ENCODE peak calls at places on chromosomes 12 and 14, in nine cellular contexts. T is NCI-H748 treated with DMSO at 0.1 percent for 48 hours; O is tibial artery; F is effector memory CD8-positive, alpha-beta T cell; C is GM04504; Z is tibial nerve; D is NAMALWA; B is GM19239; X is HCEC 1CT. J is an unnamed sample.

GRCh38 chr12:76030378-76031080 is 1.0 kb downstream of the PHLDA1 start:
- DNase-seq in B (no peak), O (peak), C (no peak), T (peak), F (peak), D (peak), X (peak), Z (no peak), J (peak)

GRCh38 chr12:104551313-104551931 is 94.7 kb downstream of the CHST11 start:
- DNase-seq in F (no peak), X (no peak), B (no peak), C (no peak), O (no peak), D (peak), Z (no peak), T (no peak), J (no peak)

GRCh38 chr14:55974046-55974582 is 144.1 kb upstream of the PELI2 start:
- DNase-seq in T (no peak), Z (no peak), B (no peak), O (no peak), X (no peak), D (no peak), F (no peak), C (no peak), J (no peak)

GRCh38 chr14:104603623-104604401 is 760 bp downstream of the TMEM179 start:
- DNase-seq in X (no peak), B (no peak), Z (no peak), C (no peak), D (no peak), T (peak), O (peak), F (no peak), J (peak)

GRCh38 chr12:22544038-22544979 is at the start of gene C2CD5:
- DNase-seq in X (peak), T (peak), D (peak), B (peak), C (peak), O (peak), Z (peak), F (peak), J (peak)

GRCh38 chr12:12642916-12643315 is 31.2 kb downstream of the CREBL2 start:
- DNase-seq in X (no peak), Z (no peak), B (no peak), F (no peak), C (no peak), D (no peak), T (no peak), O (no peak), J (no peak)

GRCh38 chr14:103085106-103086091 is 1.4 kb downstream of the LBHD2 start:
- DNase-seq in T (no peak), C (no peak), F (no peak), X (no peak), B (no peak), O (no peak), D (no peak), Z (no peak), J (no peak)

GRCh38 chr14:98293527-98293926 is 978.5 kb downstream of the BCL11B start:
- DNase-seq in O (no peak), X (no peak), Z (no peak), F (no peak), T (no peak), C (no peak), D (no peak), B (no peak), J (no peak)

GRCh38 chr12:6390084-6390799 is 6.3 kb downstream of the LTBR start:
- DNase-seq in D (no peak), Z (no peak), T (no peak), B (no peak), O (no peak), F (no peak), C (no peak), X (no peak), J (no peak)

GRCh38 chr14:91929700-91930099 is 17.8 kb downstream of the FBLN5 start:
- DNase-seq in F (no peak), O (no peak), X (peak), Z (no peak), T (no peak), C (no peak), D (no peak), B (no peak), J (no peak)

GRCh38 chr14:102870994-102871831 is 51.2 kb upstream of the AMN start:
- DNase-seq in C (no peak), B (no peak), X (no peak), O (no peak), F (no peak), T (no peak), Z (no peak), D (no peak), J (no peak)

GRCh38 chr12:12546314-12546772 is 16.3 kb downstream of the DUSP16 start:
- DNase-seq in T (peak), C (no peak), Z (no peak), O (no peak), D (no peak), X (peak), F (no peak), B (no peak), J (no peak)

GRCh38 chr12:67355428-67356385 is 86.5 kb downstream of the CAND1 start:
- DNase-seq in F (peak), C (peak), T (peak), D (peak), Z (no peak), O (no peak), X (peak), B (no peak), J (no peak)

GRCh38 chr12:67750528-67751183 is 102.1 kb downstream of the DYRK2 start:
- DNase-seq in Z (no peak), B (no peak), F (no peak), C (no peak), O (no peak), X (no peak), D (no peak), T (no peak), J (no peak)

GRCh38 chr12:53498235-53498630 is 1.0 kb downstream of the MAP3K12 start:
- DNase-seq in X (no peak), B (no peak), O (no peak), F (no peak), C (no peak), D (no peak), T (no peak), Z (no peak), J (no peak)

GRCh38 chr14:79251278-79251677 is 960.0 kb downstream of the DIO2 start:
- DNase-seq in C (no peak), T (no peak), D (no peak), F (no peak), Z (no peak), O (no peak), B (no peak), X (no peak), J (no peak)

GRCh38 chr12:131950182-131950913 is 606 bp downstream of the EP400 start:
- DNase-seq in F (peak), D (peak), O (peak), T (no peak), X (no peak), Z (no peak), C (no peak), B (no peak), J (peak)

GRCh38 chr14:54812661-54813060 is 90.0 kb downstream of the GCH1 start:
- DNase-seq in X (no peak), F (no peak), Z (no peak), C (no peak), B (no peak), T (no peak), O (no peak), D (no peak), J (no peak)

GRCh38 chr12:95326450-95326849 is 108.8 kb downstream of the VEZT start:
- DNase-seq in Z (no peak), F (no peak), O (no peak), C (peak), D (no peak), T (no peak), X (peak), B (no peak), J (no peak)

GRCh38 chr14:73764881-73765280 is 50.7 kb upstream of the PNMA1 start:
- DNase-seq in D (no peak), F (no peak), T (no peak), B (no peak), X (no peak), C (no peak), O (peak), Z (peak), J (no peak)

GRCh38 chr14:68199465-68200145 is 380.0 kb downstream of the RAD51B start:
- DNase-seq in T (peak), D (no peak), C (no peak), O (peak), X (no peak), B (no peak), Z (no peak), F (no peak), J (no peak)

GRCh38 chr12:34218193-34219045 is 196.1 kb downstream of the ALG10 start:
- DNase-seq in C (peak), X (peak), Z (peak), O (no peak), T (peak), F (peak), B (peak), D (peak), J (no peak)

GRCh38 chr12:16605666-16606116 is 271 bp downstream of the LMO3 start:
- DNase-seq in D (no peak), F (no peak), O (no peak), C (no peak), T (peak), B (no peak), Z (no peak), X (peak), J (peak)

GRCh38 chr12:98721204-98721702 is 76.2 kb downstream of the APAF1 start:
- DNase-seq in O (no peak), X (no peak), F (no peak), D (no peak), T (no peak), C (no peak), B (no peak), Z (no peak), J (no peak)

GRCh38 chr12:68304626-68305025 is 27.5 kb downstream of the MDM1 start:
- DNase-seq in O (no peak), D (no peak), F (no peak), X (peak), C (no peak), Z (no peak), B (no peak), T (no peak), J (no peak)

GRCh38 chr12:53124352-53124723 is 21.1 kb downstream of the SOAT2 start:
- DNase-seq in F (no peak), D (no peak), X (no peak), O (no peak), Z (no peak), C (no peak), T (no peak), B (no peak), J (no peak)

GRCh38 chr14:70468731-70469130 is 16.8 kb downstream of the ADAM21 start:
- DNase-seq in T (no peak), X (no peak), C (no peak), D (no peak), B (no peak), Z (no peak), F (no peak), O (no peak), J (no peak)

GRCh38 chr12:8032242-8033152 is at the start of gene FOXJ2:
- DNase-seq in X (peak), C (peak), Z (peak), D (peak), B (peak), F (peak), O (peak), T (no peak), J (peak)

GRCh38 chr12:51941011-51941561 is 10.4 kb upstream of the ACVR1B start:
- DNase-seq in C (no peak), X (no peak), Z (no peak), O (no peak), F (no peak), B (no peak), D (no peak), T (peak), J (no peak)

GRCh38 chr12:107225626-107226025 is 132.3 kb upstream of the CRY1 start:
- DNase-seq in B (no peak), D (no peak), T (no peak), X (no peak), C (no peak), Z (no peak), F (no peak), O (no peak), J (no peak)

GRCh38 chr12:112796067-112796466 is 4.5 kb downstream of the RPH3A start:
- DNase-seq in B (no peak), D (no peak), O (no peak), C (no peak), Z (no peak), T (no peak), X (no peak), F (no peak), J (no peak)

GRCh38 chr14:64645220-64645891 is 58.9 kb upstream of the PLEKHG3 start:
- DNase-seq in X (peak), F (no peak), Z (peak), B (no peak), C (peak), O (no peak), D (no peak), T (no peak), J (no peak)

GRCh38 chr14:70785556-70785955 is 23.8 kb downstream of the MAP3K9 start:
- DNase-seq in D (no peak), X (no peak), O (no peak), Z (no peak), F (no peak), T (no peak), B (no peak), C (no peak), J (no peak)

GRCh38 chr14:93269341-93270068 is 62.4 kb downstream of the UBR7 start:
- DNase-seq in F (no peak), B (no peak), O (no peak), X (peak), C (peak), T (no peak), D (no peak), Z (no peak), J (no peak)

GRCh38 chr12:57280234-57281062 is 29.5 kb upstream of the STAC3 start:
- DNase-seq in C (peak), T (no peak), O (no peak), Z (no peak), D (peak), F (peak), B (peak), X (peak), J (no peak)

J was measured in suprapubic skin.